ENCODE peak calls at places on chromosomes 12 and 14, in six cellular contexts. Y, O, W, S, P and I are unnamed samples.

GRCh38 chr12:11040162-11040561 is 9.0 kb upstream of the TAS2R31 start:
- DNase-seq in O (no peak), S (no peak), W (no peak), Y (no peak), P (no peak), I (no peak)

GRCh38 chr12:82522762-82523161 is 163.9 kb upstream of the TMTC2 start:
- DNase-seq in P (no peak), Y (no peak), S (no peak), W (no peak), O (no peak), I (no peak)

GRCh38 chr14:79464468-79464867 is 746.8 kb downstream of the DIO2 start:
- DNase-seq in P (no peak), Y (no peak), O (no peak), S (no peak), W (no peak), I (no peak)

GRCh38 chr12:13390381-13390856 is 193.9 kb downstream of the EMP1 start:
- DNase-seq in Y (peak; percentile 7), P (no peak), S (no peak), O (no peak), W (peak; percentile 91), I (no peak)

GRCh38 chr12:8823565-8824300 is 1.3 kb downstream of the A2ML1 start:
- DNase-seq in W (peak; percentile 33), S (peak; percentile 79), P (no peak), O (no peak), Y (peak; percentile 33), I (peak; percentile 79)

GRCh38 chr14:95157987-95158712 is 821 bp upstream of the DICER1 start:
- DNase-seq in O (no peak), W (no peak), P (no peak), S (peak; percentile 32), Y (no peak), I (peak; percentile 41)

GRCh38 chr14:57389646-57390036 is 745 bp upstream of the NAA30 start:
- DNase-seq in P (no peak), Y (no peak), S (peak; percentile 37), W (no peak), O (no peak), I (peak; percentile 18)

GRCh38 chr12:97630875-97631274 is 168.3 kb downstream of the RMST start:
- DNase-seq in S (no peak), Y (no peak), W (no peak), P (no peak), O (no peak), I (no peak)

GRCh38 chr14:23356662-23357061 is 4.0 kb upstream of the SLC22A17 start:
- DNase-seq in S (no peak), O (no peak), Y (no peak), P (no peak), W (no peak), I (peak; percentile 11)

GRCh38 chr12:105288311-105288996 is 42.0 kb upstream of the C12orf75 start:
- DNase-seq in S (no peak), P (no peak), Y (no peak), W (no peak), O (no peak), I (no peak)

GRCh38 chr12:108801736-108802665 is 55.4 kb downstream of the SSH1 start:
- DNase-seq in O (peak; percentile 78), W (no peak), Y (peak; percentile 82), P (no peak), S (peak; percentile 69), I (peak; percentile 85)

GRCh38 chr12:1576410-1577240 is 17.8 kb downstream of the FBXL14 start:
- DNase-seq in Y (peak; percentile 99), W (no peak), O (no peak), P (no peak), S (no peak), I (no peak)

GRCh38 chr14:79586401-79586800 is 624.9 kb downstream of the DIO2 start:
- DNase-seq in Y (no peak), S (no peak), O (no peak), W (peak; percentile 50), P (no peak), I (no peak)

GRCh38 chr12:47838286-47838931 is 18.7 kb upstream of the HDAC7 start:
- DNase-seq in O (no peak), P (no peak), S (no peak), W (no peak), Y (peak; percentile 49), I (peak; percentile 85)

GRCh38 chr14:79101388-79101787 is 931.2 kb downstream of the NRXN3 start:
- DNase-seq in S (no peak), Y (no peak), W (no peak), O (no peak), P (no peak), I (no peak)

GRCh38 chr12:6943387-6943718 is 263 bp upstream of the RNU7-1 start:
- DNase-seq in S (peak; percentile 77), O (peak; percentile 86), P (peak; percentile 83), W (peak; percentile 87), Y (peak; percentile 96), I (peak; percentile 97)

GRCh38 chr14:54025661-54026060 is 69.0 kb upstream of the BMP4 start:
- DNase-seq in P (no peak), O (no peak), W (peak; percentile 30), Y (no peak), S (peak; percentile 12), I (no peak)

GRCh38 chr12:110330544-110330943 is 49.5 kb downstream of the ATP2A2 start:
- DNase-seq in W (no peak), Y (peak; percentile 78), P (no peak), S (no peak), O (no peak), I (no peak)

GRCh38 chr12:67939611-67940010 is 49.6 kb upstream of the IFNG-AS1 start:
- DNase-seq in W (no peak), S (no peak), P (no peak), O (no peak), Y (no peak), I (no peak)

GRCh38 chr12:70985850-70986249 is 65.3 kb upstream of the PTPRR start:
- DNase-seq in S (no peak), P (no peak), W (no peak), O (no peak), Y (peak; percentile 26), I (no peak)